ENCODE peak calls at places on chromosome X, in five cellular contexts. H is RWPE1, G is HL-60, N is uterus, L is tibial nerve. S is an unnamed sample.

GRCh38 chrX:154540897-154541535 is 5.6 kb downstream of the G6PD start:
- DNase-seq in H (peak; percentile 30), G (no peak), N (no peak), L (no peak), S (no peak)

GRCh38 chrX:38999967-39000745 is 198.9 kb downstream of the MID1IP1 start:
- DNase-seq in H (no peak), G (peak; percentile 21), N (no peak), L (no peak), S (no peak)

GRCh38 chrX:2823795-2824386 is 4.8 kb upstream of the GYG2 start:
- DNase-seq in H (no peak), G (no peak), N (peak; percentile 21), L (no peak), S (no peak)

GRCh38 chrX:37912286-37912685 is 64.9 kb upstream of the DYNLT3 start:
- DNase-seq in H (peak; percentile 26), G (no peak), N (no peak), L (no peak), S (no peak)

GRCh38 chrX:24020280-24020876 is 6.6 kb downstream of the KLHL15 start:
- DNase-seq in H (no peak), G (no peak), N (no peak), L (no peak), S (no peak)

GRCh38 chrX:42615161-42615563 is 162.8 kb downstream of the PPP1R2C start:
- DNase-seq in H (no peak), G (peak; percentile 13), N (no peak), L (no peak), S (no peak)

GRCh38 chrX:71815121-71815905 is 52.2 kb downstream of the CXorf49B start:
- DNase-seq in H (no peak), G (no peak), N (no peak), L (no peak), S (no peak)

GRCh38 chrX:70476934-70477733 is 32.5 kb downstream of the DLG3 start:
- DNase-seq in H (peak; percentile 53), G (no peak), N (peak; percentile 58), L (no peak), S (no peak)

GRCh38 chrX:39957816-39958561 is 139.8 kb downstream of the BCOR start:
- DNase-seq in H (no peak), G (no peak), N (no peak), L (no peak), S (no peak)

GRCh38 chrX:131727778-131728177 is 183.9 kb downstream of the OR13H1 start:
- DNase-seq in H (no peak), G (no peak), N (no peak), L (no peak), S (no peak)

GRCh38 chrX:119734897-119735339 is 23.5 kb upstream of the SOWAHD start:
- DNase-seq in H (no peak), G (peak; percentile 90), N (no peak), L (no peak), S (no peak)

GRCh38 chrX:15790766-15791380 is 589 bp downstream of the ZRSR2 start:
- DNase-seq in H (peak; percentile 0), G (no peak), N (no peak), L (no peak), S (no peak)

GRCh38 chrX:25873196-25873595 is 264.9 kb upstream of the MAGEB18 start:
- DNase-seq in H (no peak), G (no peak), N (no peak), L (no peak), S (no peak)

GRCh38 chrX:109940411-109940810 is 62.5 kb upstream of the TMEM164 start:
- DNase-seq in H (no peak), G (no peak), N (no peak), L (no peak), S (no peak)

GRCh38 chrX:145751943-145752342 is 65.7 kb upstream of the SLITRK2 start:
- DNase-seq in H (no peak), G (no peak), N (no peak), L (no peak), S (no peak)

GRCh38 chrX:38516196-38516595 is 45.1 kb upstream of the TSPAN7 start:
- DNase-seq in H (no peak), G (no peak), N (no peak), L (no peak), S (no peak)

GRCh38 chrX:45506149-45506768 is 305.6 kb upstream of the DIPK2B start:
- DNase-seq in H (no peak), G (no peak), N (no peak), L (no peak), S (no peak)

GRCh38 chrX:134604701-134605271 is 53.5 kb downstream of the PLAC1 start:
- DNase-seq in H (peak; percentile 9), G (no peak), N (no peak), L (no peak), S (no peak)

GRCh38 chrX:103100484-103100883 is 7.5 kb upstream of the NXF3 start:
- DNase-seq in H (no peak), G (no peak), N (no peak), L (no peak), S (no peak)
- H3K27ac ChIP-seq in H (no peak overlapping the region), G (no peak overlapping the region), N (no peak overlapping the region), L (no peak overlapping the region), S (no peak overlapping the region)

GRCh38 chrX:10636337-10636736 is 16.0 kb upstream of the MID1 start:
- DNase-seq in H (peak; percentile 55), G (no peak), N (peak; percentile 49), L (no peak), S (no peak)

GRCh38 chrX:10633722-10634121 is 13.3 kb upstream of the MID1 start:
- DNase-seq in H (peak; percentile 63), G (no peak), N (peak; percentile 76), L (no peak), S (no peak)

GRCh38 chrX:10636851-10637250 is 16.5 kb upstream of the MID1 start:
- DNase-seq in H (no peak), G (no peak), N (no peak), L (no peak), S (no peak)

GRCh38 chrX:10631416-10632145 is 11.2 kb upstream of the MID1 start:
- DNase-seq in H (no peak), G (no peak), N (no peak), L (no peak), S (no peak)

DNA sequence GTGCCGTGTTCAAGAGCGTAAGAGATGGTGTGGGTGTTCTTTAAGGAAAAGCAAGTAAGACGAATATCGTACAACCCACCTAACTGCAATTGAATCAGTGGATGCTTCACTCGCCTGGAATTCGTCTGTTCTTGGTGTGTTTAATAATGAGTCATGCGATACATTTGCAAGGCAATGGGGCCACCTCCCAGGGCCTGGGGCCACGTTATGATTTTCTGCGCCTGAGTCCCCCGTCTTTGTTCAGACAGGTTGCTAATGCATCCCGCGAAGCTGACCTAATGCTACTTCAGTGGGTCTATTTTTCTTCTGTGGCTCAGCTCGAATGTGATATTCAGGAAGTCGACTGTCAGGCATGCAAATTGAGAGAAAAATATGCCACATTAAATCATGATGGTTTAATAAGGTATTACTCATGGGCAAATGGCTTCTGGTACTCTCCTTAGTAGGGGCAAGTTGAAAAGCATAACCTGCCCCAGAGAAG is 14.3 kb upstream of the MID1 start:
- DNase-seq in H (peak; percentile 73), G (no peak), N (peak; percentile 19), L (no peak), S (no peak)
- H3K27ac ChIP-seq in H (peak overlapping the region; percentile 72), G (no peak overlapping the region), N (peak overlapping the region; percentile 56), L (no peak overlapping the region), S (no peak overlapping the region)

GRCh38 chrX:102651968-102652744 is 873 bp downstream of the GPRASP1 start:
- DNase-seq in H (no peak), G (no peak), N (peak; percentile 73), L (no peak), S (peak; percentile 77)
- H3K27ac ChIP-seq in H (no peak overlapping the region), G (no peak overlapping the region), N (peak overlapping the region; percentile 79), L (peak overlapping the region; percentile 82), S (peak overlapping the region; percentile 88)

GRCh38 chrX:68692651-68693050 is 45.2 kb downstream of the STARD8 start:
- DNase-seq in H (no peak), G (no peak), N (no peak), L (no peak), S (no peak)

GRCh38 chrX:68693481-68694410 is 46.3 kb downstream of the STARD8 start:
- DNase-seq in H (peak; percentile 5), G (no peak), N (peak; percentile 80), L (peak; percentile 45), S (no peak)

GRCh38 chrX:68694429-68695205 is 47.2 kb downstream of the STARD8 start:
- DNase-seq in H (no peak), G (no peak), N (no peak), L (no peak), S (no peak)

GRCh38 chrX:68691102-68691501 is 43.6 kb downstream of the STARD8 start:
- DNase-seq in H (no peak), G (no peak), N (no peak), L (no peak), S (no peak)

DNA sequence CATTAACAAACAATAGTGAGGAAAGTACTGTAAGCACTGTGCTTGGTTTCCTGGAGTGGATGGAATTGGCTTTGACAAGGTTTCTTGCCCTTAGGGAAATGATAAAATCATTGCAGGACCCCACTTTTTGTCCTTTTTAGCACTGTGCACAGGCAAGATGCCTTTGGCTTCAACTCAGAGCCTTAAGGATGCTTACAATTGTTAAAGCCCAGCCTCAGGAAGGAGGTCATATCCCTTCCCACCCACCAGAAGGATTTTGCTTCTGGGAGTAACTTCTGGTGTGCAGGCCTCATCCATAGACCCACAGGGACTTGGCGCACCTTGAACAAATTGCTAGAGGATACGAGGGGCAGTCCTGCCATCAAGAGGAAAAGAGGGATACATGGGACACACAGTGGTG is 44.5 kb downstream of the STARD8 start:
- DNase-seq in H (no peak), G (no peak), N (no peak), L (no peak), S (no peak)
- H3K27ac ChIP-seq in H (no peak overlapping the region), G (no peak overlapping the region), N (peak overlapping the region; percentile 11), L (no peak overlapping the region), S (no peak overlapping the region)

S was measured in naive thymus-derived CD4-positive, alpha-beta T cell.